ENCODE peak calls at places on chromosomes 1 and 21, in eight cellular contexts. E is body of pancreas, G is endothelial cell of umbilical vein, P is breast epithelium, Q is tibial nerve, Z is GM12878, X is transverse colon, A is IMR-90. W is an unnamed sample.

GRCh38 chr1:109926662-109927300 is 16.1 kb downstream of the CSF1 start:
- DNase-seq in G (no peak), X (no peak), Q (no peak), Z (no peak), E (no peak), A (peak; percentile 91), P (no peak), W (no peak)

GRCh38 chr21:36841866-36842265 is 124.6 kb downstream of the HLCS start:
- DNase-seq in G (no peak), X (no peak), Q (no peak), P (no peak), E (no peak), A (peak; percentile 81), Z (no peak), W (no peak)

GRCh38 chr1:109668123-109668800 is 405 bp downstream of the GSTM2 start:
- DNase-seq in A (peak; percentile 0), E (peak; percentile 53), P (no peak), Q (no peak), X (no peak), Z (no peak), G (no peak), W (no peak)

GRCh38 chr1:240004086-240004749 is 87.5 kb upstream of the FMN2 start:
- DNase-seq in Z (no peak), G (no peak), P (no peak), E (peak; percentile 7), A (peak; percentile 16), Q (no peak), X (no peak), W (no peak)

GRCh38 chr1:242201090-242201489 is 202.2 kb upstream of the MAP1LC3C start:
- DNase-seq in Q (no peak), G (no peak), P (no peak), X (no peak), Z (no peak), A (no peak), E (no peak), W (no peak)

GRCh38 chr1:92482665-92483441 is 3.9 kb downstream of the GFI1 start:
- DNase-seq in P (no peak), E (peak; percentile 45), Q (no peak), Z (no peak), G (no peak), A (no peak), X (peak; percentile 30), W (no peak)

GRCh38 chr1:8155528-8156186 is 129.5 kb upstream of the ERRFI1 start:
- DNase-seq in G (no peak), A (peak; percentile 31), P (no peak), E (no peak), X (no peak), Q (no peak), Z (no peak), W (no peak)

GRCh38 chr21:38869946-38870345 is 64.2 kb downstream of the ETS2 start:
- DNase-seq in X (no peak), A (peak; percentile 71), Z (no peak), Q (no peak), E (no peak), G (no peak), P (no peak), W (no peak)

GRCh38 chr21:42406201-42406601 is 2.5 kb downstream of the UBASH3A start:
- DNase-seq in X (peak; percentile 20), P (no peak), Q (no peak), G (no peak), Z (no peak), E (no peak), A (no peak), W (no peak)

GRCh38 chr1:207084701-207085180 is 3.9 kb upstream of the C4BPB start:
- DNase-seq in G (peak; percentile 75), Q (peak; percentile 64), E (peak; percentile 67), A (peak; percentile 61), X (peak; percentile 58), P (peak; percentile 34), Z (no peak), W (peak; percentile 24)

GRCh38 chr1:197464039-197464438 is 196.0 kb downstream of the CRB1 start:
- DNase-seq in G (no peak), Q (peak; percentile 33), E (peak; percentile 28), A (peak; percentile 79), P (no peak), X (no peak), Z (no peak), W (peak; percentile 36)

GRCh38 chr1:66938618-66939017 is 13.8 kb downstream of the MIER1 start:
- DNase-seq in A (peak; percentile 45), X (no peak), Q (no peak), E (no peak), Z (no peak), P (no peak), G (peak; percentile 50), W (no peak)

GRCh38 chr1:94425821-94426484 is 7.8 kb downstream of the ABCD3 start:
- DNase-seq in A (no peak), Q (no peak), G (peak; percentile 2), X (no peak), E (peak; percentile 25), Z (no peak), P (no peak), W (no peak)
- TF ChIP-seq POLR2A in A (no peak), Q (no peak), G (no peak), X (no peak), E (no peak), Z (no peak), P (no peak), W (no peak)

GRCh38 chr1:33029209-33029608 is 7.5 kb downstream of the AK2 start:
- DNase-seq in A (no peak), E (no peak), G (no peak), Z (no peak), P (no peak), Q (no peak), X (no peak), W (no peak)

GRCh38 chr1:33031506-33031905 is 5.2 kb downstream of the AK2 start:
- DNase-seq in Q (no peak), X (no peak), G (no peak), E (no peak), A (no peak), Z (no peak), P (no peak), W (no peak)

GRCh38 chr1:33030575-33030974 is 6.1 kb downstream of the AK2 start:
- DNase-seq in A (peak; percentile 50), P (no peak), X (no peak), E (no peak), Z (no peak), G (no peak), Q (no peak), W (no peak)

GRCh38 chr1:33029921-33030320 is 6.8 kb downstream of the AK2 start:
- DNase-seq in Q (no peak), Z (no peak), A (no peak), P (no peak), X (no peak), E (no peak), G (no peak), W (no peak)

DNA sequence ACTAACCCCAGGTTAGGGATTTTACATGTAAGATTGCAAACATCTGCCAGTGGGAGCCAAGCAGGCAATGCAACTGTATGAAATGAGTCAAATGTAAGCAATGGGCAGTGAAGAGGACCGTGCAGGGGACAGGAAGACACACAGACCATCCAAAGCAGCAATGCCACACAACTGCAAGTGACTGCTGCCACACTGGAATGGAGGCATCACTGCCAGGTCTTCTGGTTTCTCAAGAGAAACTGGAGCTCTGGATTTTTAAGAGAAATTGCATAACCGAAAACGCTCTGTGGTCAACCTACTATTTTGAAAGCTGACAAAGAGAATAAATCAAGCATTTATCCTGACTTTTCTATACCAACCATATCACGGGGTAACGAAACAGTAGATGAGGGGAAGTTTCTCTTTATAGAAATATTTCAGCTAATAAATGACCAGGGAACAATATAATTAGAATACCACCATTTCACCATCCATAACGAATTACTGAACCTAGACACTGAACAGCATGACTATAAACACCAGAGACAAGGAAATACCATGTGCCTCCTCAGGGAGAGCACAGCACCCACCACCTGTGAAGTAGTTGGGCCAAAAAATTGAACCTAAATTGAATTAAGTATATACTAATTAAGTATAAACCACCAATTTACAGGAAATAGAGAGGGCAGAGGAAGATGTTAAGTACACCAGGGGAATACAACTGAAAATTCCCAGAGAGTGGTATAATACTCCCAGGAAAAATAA is 4.4 kb downstream of the AK2 start:
- DNase-seq in X (no peak), A (peak; percentile 55), Z (no peak), E (no peak), P (no peak), G (no peak), Q (no peak), W (no peak)
- H3K4me1 ChIP-seq in X (peaks cover 11% of the 10 kb centered on the region), A (peaks cover 5% of the 10 kb centered on the region), Z (peaks cover 15% of the 10 kb centered on the region), E (peaks cover 69% of the 10 kb centered on the region), P (peaks cover 6% of the 10 kb centered on the region), G (peaks cover 15% of the 10 kb centered on the region), Q (no peaks in the 10 kb centered on the region), W (peaks cover 4% of the 10 kb centered on the region)

GRCh38 chr1:230145505-230145899 is 78.5 kb downstream of the GALNT2 start:
- DNase-seq in Z (no peak), Q (no peak), A (no peak), X (no peak), P (no peak), E (no peak), G (no peak), W (no peak)

GRCh38 chr1:230146709-230147108 is 79.7 kb downstream of the GALNT2 start:
- DNase-seq in Z (no peak), G (no peak), X (no peak), P (no peak), A (no peak), Q (no peak), E (no peak), W (no peak)

GRCh38 chr1:230144765-230145504 is 77.9 kb downstream of the GALNT2 start:
- DNase-seq in X (no peak), Z (no peak), E (no peak), Q (no peak), P (no peak), G (no peak), A (no peak), W (no peak)

GRCh38 chr1:230147253-230148193 is 80.5 kb downstream of the GALNT2 start:
- DNase-seq in Q (no peak), Z (no peak), X (no peak), E (peak; percentile 42), G (no peak), P (no peak), A (no peak), W (no peak)

GRCh38 chr1:230145953-230146476 is 79.0 kb downstream of the GALNT2 start:
- DNase-seq in Z (no peak), X (no peak), E (no peak), Q (no peak), A (no peak), P (no peak), G (no peak), W (no peak)
- TF ChIP-seq POLR2A in Z (no peak), X (no peak), E (no peak), Q (no peak), A (no peak), P (no peak), G (no peak), W (no peak)

DNA sequence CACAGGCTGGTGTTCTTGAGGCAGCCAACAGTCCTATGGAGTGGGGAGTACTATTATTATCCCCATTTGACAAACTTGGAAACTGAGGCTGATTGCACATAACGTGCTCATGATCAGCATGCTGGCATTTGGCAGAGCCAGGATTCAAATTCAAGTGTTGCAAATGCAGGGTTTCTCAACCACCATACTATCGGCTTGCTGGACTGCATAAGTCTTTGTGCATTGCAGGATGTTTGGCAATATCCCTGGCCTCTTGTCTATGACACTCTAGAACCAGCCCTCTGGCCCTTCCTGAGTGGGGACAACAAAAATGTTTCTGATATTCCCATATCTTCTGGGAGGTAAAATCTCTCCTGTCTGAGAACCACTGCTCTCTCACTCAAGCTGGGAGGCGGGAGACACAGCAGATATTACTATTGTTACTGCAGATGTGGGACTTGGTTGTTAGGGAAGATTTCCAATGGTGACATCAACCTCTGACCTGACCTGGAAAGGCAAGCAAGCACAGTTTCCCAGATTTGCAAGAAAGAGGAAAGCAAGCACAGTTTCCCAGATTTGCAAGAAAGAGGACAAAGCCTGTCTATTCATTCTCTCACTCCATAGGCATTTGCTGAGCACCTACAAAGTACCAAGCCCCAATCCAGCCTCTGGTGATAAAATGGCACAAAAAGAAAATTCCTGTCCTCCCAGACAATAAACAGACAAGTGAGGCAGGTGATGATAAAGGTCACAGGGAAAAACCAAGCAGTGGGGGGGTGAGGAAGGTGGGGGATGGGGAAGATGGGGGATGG is 1.0 kb upstream of the AADACL3 start:
- DNase-seq in X (no peak), Q (no peak), G (no peak), E (no peak), P (no peak), A (no peak), Z (no peak), W (no peak)
- H3K4me1 ChIP-seq in X (no peaks in the 10 kb centered on the region), Q (no peaks in the 10 kb centered on the region), G (no peaks in the 10 kb centered on the region), E (no peaks in the 10 kb centered on the region), P (no peaks in the 10 kb centered on the region), A (no peaks in the 10 kb centered on the region), Z (no peaks in the 10 kb centered on the region), W (no peaks in the 10 kb centered on the region)

W was measured in uterus.